ENCODE peak calls at places on chromosomes 16 and 17, in eight cellular contexts. L is suprapubic skin, Z is psoas muscle, H is ovary, C is astrocyte, T is endothelial cell of umbilical vein, B is adrenal gland, P is MM.1S. Y is an unnamed sample.

GRCh38 chr17:38925263-38925995 is at the start of gene LASP1NB:
- DNase-seq in T (no peak), H (peak; percentile 62), P (no peak), L (no peak), C (peak; percentile 40), B (no peak), Z (peak; percentile 35), Y (no peak)

GRCh38 chr17:8016632-8017424 is 14.4 kb downstream of the GUCY2D start:
- DNase-seq in C (no peak), L (no peak), B (peak; percentile 72), H (no peak), T (peak; percentile 12), Z (no peak), P (peak; percentile 27), Y (peak; percentile 62)

GRCh38 chr17:32988481-32989101 is 3.1 kb upstream of the SPACA3 start:
- DNase-seq in H (no peak), T (no peak), Z (no peak), C (no peak), B (no peak), P (no peak), L (no peak), Y (no peak)

GRCh38 chr17:77306790-77307478 is 166.2 kb downstream of the SEC14L1 start:
- DNase-seq in Z (no peak), L (no peak), P (no peak), T (no peak), B (no peak), C (no peak), H (no peak), Y (no peak)

GRCh38 chr17:61714300-61714699 is 123.3 kb upstream of the NACA2 start:
- DNase-seq in B (no peak), L (no peak), P (no peak), H (no peak), Z (no peak), C (no peak), T (no peak), Y (no peak)

GRCh38 chr17:79325707-79326106 is 251.1 kb downstream of the ENGASE start:
- DNase-seq in B (no peak), H (no peak), T (no peak), Z (no peak), L (no peak), P (no peak), C (no peak), Y (peak; percentile 40)

GRCh38 chr16:29011112-29011511 is 26.3 kb downstream of the LAT start:
- DNase-seq in C (no peak), H (no peak), L (no peak), B (no peak), P (no peak), T (no peak), Z (no peak), Y (peak; percentile 11)

GRCh38 chr17:45332989-45333701 is 16.3 kb upstream of the MAP3K14 start:
- DNase-seq in C (peak; percentile 35), B (no peak), P (no peak), T (no peak), H (no peak), L (peak; percentile 44), Z (no peak), Y (no peak)

GRCh38 chr17:38568274-38568673 is 37.5 kb downstream of the SRCIN1 start:
- DNase-seq in Z (no peak), P (no peak), H (no peak), L (no peak), B (no peak), T (no peak), C (no peak), Y (no peak)

GRCh38 chr17:70521821-70522256 is 352.5 kb downstream of the KCNJ2 start:
- DNase-seq in C (peak; percentile 49), T (peak; percentile 72), P (no peak), B (peak; percentile 63), Z (peak; percentile 15), L (no peak), H (peak; percentile 42), Y (peak; percentile 2)

GRCh38 chr16:8426569-8426968 is 163.7 kb downstream of the TMEM114 start:
- DNase-seq in Z (no peak), C (no peak), H (no peak), B (no peak), P (no peak), T (no peak), L (no peak), Y (no peak)

DNA sequence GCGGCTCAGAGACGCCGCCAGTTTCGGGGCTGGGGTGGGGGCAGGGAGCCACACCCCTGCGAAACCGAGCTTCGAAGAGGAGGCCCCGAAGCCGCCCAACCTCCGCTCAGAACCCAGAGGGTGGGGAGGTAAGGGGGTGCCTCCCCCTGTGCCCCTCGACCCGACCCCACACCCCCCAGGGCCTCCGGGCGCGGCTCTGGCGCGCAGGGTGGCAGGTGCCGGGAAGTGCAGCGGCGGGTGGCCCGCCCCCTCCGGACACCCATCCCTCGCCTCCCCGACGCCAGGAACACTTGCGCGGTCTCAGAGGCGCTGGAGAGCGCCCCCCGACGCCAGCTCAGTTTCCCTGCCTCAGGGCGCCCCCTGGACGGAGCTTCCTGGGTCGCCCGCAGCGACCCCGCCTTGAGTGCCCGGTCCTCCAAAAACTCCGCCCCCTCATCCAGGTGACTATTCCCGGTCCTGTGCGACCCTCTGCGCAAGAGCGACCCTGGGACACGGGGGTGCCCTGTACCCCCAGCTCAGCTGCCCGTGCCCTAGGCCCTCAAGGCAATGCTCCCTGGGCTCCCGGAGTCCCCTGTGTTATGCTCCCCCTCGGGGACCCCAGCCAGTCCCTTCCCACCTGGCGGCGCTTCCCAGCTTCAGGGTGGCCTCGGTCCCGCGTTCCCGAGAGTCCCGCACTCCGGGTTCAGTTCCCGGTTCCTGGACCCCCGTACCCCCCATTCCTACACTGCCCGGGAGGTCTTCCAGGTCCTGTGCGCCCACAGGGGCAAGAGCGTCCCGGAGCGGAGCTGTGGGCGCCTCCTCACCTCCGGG is 562 bp downstream of the PPL start:
- DNase-seq in C (no peak), B (no peak), T (no peak), P (no peak), L (no peak), H (peak; percentile 46), Z (peak; percentile 47), Y (no peak)
- TF ChIP-seq CTCF in C (no peak), B (peak; percentile 15), T (no peak), P (peak; percentile 23), L (no peak), H (peak; percentile 27), Z (peak; percentile 10), Y (peak; percentile 37)

DNA sequence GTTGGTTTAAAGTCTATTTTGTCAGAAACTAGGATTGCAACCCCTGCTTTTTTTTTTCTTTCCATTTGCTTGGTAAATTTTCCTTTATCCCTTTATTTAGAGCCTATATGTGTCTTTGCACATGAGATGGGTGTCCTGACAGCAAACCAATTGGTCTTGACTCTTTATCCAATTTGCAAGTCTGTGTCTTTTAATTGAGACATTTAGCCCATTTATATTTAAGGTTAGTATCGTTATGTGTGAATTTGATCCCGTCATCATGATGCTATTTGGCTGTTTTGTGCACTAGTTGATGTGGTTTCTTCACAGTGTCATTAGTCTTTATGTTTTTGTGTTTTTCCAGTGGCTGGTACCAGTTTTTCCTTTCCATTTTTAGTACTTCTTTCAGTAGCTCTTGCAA is 127.7 kb upstream of the ZNF267 start:
- DNase-seq in T (no peak), P (no peak), C (no peak), Z (no peak), H (no peak), B (no peak), L (no peak), Y (no peak)
- H3K9me3 ChIP-seq in T (peaks cover 3% of the 10 kb centered on the region), P (no peaks in the 10 kb centered on the region), C (peaks cover 19% of the 10 kb centered on the region), Z (peaks cover 85% of the 10 kb centered on the region), H (no peaks in the 10 kb centered on the region), B (no peaks in the 10 kb centered on the region), L (peaks cover 66% of the 10 kb centered on the region), Y (peaks cover 56% of the 10 kb centered on the region)

GRCh38 chr16:82047787-82048186 is 12.7 kb downstream of the HSD17B2 start:
- DNase-seq in C (no peak), T (no peak), Z (no peak), L (no peak), P (no peak), H (no peak), B (no peak), Y (no peak)

GRCh38 chr16:82051656-82052055 is 16.6 kb downstream of the HSD17B2 start:
- DNase-seq in T (no peak), L (no peak), C (no peak), P (no peak), B (no peak), Z (no peak), H (no peak), Y (no peak)

GRCh38 chr16:82049484-82049883 is 14.4 kb downstream of the HSD17B2 start:
- DNase-seq in Z (no peak), H (no peak), B (no peak), C (no peak), T (no peak), L (no peak), P (no peak), Y (no peak)

GRCh38 chr16:82050506-82050905 is 15.5 kb downstream of the HSD17B2 start:
- DNase-seq in H (no peak), L (no peak), Z (no peak), C (no peak), B (no peak), T (no peak), P (no peak), Y (no peak)

DNA sequence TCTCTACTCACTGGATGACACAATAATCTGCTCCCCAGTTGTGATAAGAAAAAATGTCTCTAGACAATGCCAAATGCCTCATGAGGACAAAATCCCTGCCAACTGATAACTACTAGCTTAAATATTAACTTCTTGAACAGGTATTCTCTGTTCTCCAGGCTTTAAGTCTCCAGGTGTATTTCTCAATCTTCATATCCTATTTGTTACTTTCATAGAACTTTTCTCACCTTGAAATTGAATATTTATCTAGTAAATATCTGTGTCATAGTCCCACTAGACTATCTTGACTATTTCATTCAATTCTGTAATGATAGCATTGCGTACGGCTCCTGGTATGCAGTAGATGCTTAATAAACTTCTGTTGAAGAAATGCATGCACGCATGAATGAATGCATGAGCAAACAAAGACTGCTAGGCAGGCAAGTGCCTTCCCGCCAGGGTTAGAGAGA is 15.9 kb downstream of the HSD17B2 start:
- DNase-seq in T (no peak), C (no peak), L (no peak), H (no peak), P (no peak), B (no peak), Z (no peak), Y (no peak)
- H3K4me1 ChIP-seq in T (no peaks in the 10 kb centered on the region), C (no peaks in the 10 kb centered on the region), L (peaks cover 23% of the 10 kb centered on the region), H (no peaks in the 10 kb centered on the region), P (no peaks in the 10 kb centered on the region), B (no peaks in the 10 kb centered on the region), Z (no peaks in the 10 kb centered on the region), Y (no peaks in the 10 kb centered on the region)

GRCh38 chr17:68612923-68613292 is 11.7 kb upstream of the FAM20A start:
- DNase-seq in P (no peak), H (no peak), L (no peak), T (no peak), Z (no peak), C (no peak), B (no peak), Y (no peak)

GRCh38 chr17:68613739-68614298 is 12.7 kb upstream of the FAM20A start:
- DNase-seq in L (no peak), H (no peak), C (no peak), T (peak; percentile 28), B (peak; percentile 63), P (peak; percentile 81), Z (peak; percentile 13), Y (peak; percentile 84)

GRCh38 chr17:68610554-68610953 is 9.4 kb upstream of the FAM20A start:
- DNase-seq in C (no peak), H (no peak), P (no peak), B (no peak), Z (no peak), L (no peak), T (no peak), Y (no peak)

GRCh38 chr17:68612228-68612922 is 11.2 kb upstream of the FAM20A start:
- DNase-seq in H (no peak), B (no peak), C (no peak), P (no peak), L (no peak), T (no peak), Z (no peak), Y (no peak)

GRCh38 chr17:68611353-68612227 is 10.4 kb upstream of the FAM20A start:
- DNase-seq in H (no peak), Z (no peak), C (no peak), T (no peak), B (no peak), L (no peak), P (no peak), Y (no peak)
- TF ChIP-seq CTCF in H (no peak), Z (no peak), C (no peak), T (no peak), B (no peak), L (no peak), P (no peak), Y (no peak)

Y was measured in A673.